ENCODE peak calls at places on chromosomes 4 and X, in four cellular contexts. D is prostate gland, Z is SK-N-SH, H is right lobe of liver. V is an unnamed sample.
A peak's percentile ranks its signal among the peaks of the same experiment; 100 is the strongest.

GRCh38 chr4:77819409-77819835 is 254 bp upstream of the CNOT6L start:
- DNase-seq in D (no peak), Z (peak; percentile 73), H (peak; percentile 77), V (peak; percentile 78)

GRCh38 chr4:164538061-164538460 is 215.9 kb upstream of the SMIM31 start:
- DNase-seq in D (no peak), Z (no peak), H (no peak), V (no peak)

GRCh38 chr4:34323549-34324325 is 1920.6 kb downstream of the ARAP2 start:
- DNase-seq in D (no peak), Z (no peak), H (no peak), V (no peak)

GRCh38 chr4:154335588-154335987 is 156.0 kb downstream of the DCHS2 start:
- DNase-seq in D (no peak), Z (no peak), H (no peak), V (no peak)

GRCh38 chr4:106854970-106855369 is 181.1 kb downstream of the DKK2 start:
- DNase-seq in D (no peak), Z (no peak), H (no peak), V (no peak)

GRCh38 chrX:56793533-56794320 is 64.7 kb downstream of the NBDY start:
- DNase-seq in D (no peak), Z (peak; percentile 0), H (peak; percentile 14), V (peak; percentile 28)

GRCh38 chr4:73275318-73275654 is 16.7 kb upstream of the ANKRD17 start:
- DNase-seq in D (peak; percentile 23), Z (no peak), H (no peak), V (no peak)

GRCh38 chrX:122866527-122866926 is 317.6 kb upstream of the GRIA3 start:
- DNase-seq in D (no peak), Z (no peak), H (no peak), V (no peak)

GRCh38 chrX:77572322-77572721 is 125.1 kb downstream of the FGF16 start:
- DNase-seq in D (no peak), Z (no peak), H (no peak), V (no peak)

GRCh38 chr4:20486433-20486832 is 213.8 kb upstream of the PACRGL start:
- DNase-seq in D (no peak), Z (no peak), H (no peak), V (no peak)

GRCh38 chrX:11533211-11533651 is 132.5 kb downstream of the ARHGAP6 start:
- DNase-seq in D (peak; percentile 5), Z (peak; percentile 60), H (no peak), V (no peak)

DNA sequence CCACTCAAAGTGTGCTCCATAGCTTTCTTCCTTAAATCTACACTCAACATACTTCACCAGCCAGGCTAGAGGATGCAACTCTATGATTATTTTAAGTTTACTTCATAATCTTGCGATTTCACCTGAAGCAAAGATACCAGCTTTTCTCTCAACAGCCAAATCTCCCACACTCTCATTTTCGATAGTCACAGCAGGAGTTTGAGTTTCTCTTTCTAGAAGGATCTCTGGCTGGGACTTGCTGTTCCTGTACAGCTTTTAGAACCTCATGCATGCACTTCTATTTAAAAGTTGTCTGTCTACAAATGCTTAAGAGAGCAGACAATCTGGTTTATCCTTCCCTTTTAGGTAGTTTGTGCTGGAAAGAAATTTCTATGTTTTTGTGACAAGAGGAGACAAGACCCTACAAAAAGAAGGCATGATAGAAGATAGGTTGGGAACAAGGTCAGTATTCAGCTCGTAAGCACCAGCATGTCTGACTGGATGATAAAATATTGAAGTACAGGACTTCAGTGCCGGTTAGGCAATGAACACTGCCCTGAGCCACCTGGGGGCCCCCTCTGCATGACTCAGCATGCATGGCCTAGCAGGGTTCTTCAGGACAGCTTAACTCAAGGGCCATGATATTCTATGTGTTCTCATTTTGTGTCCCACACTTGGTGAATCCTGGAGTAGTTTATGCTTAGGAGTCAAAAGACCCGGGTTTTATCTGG is 65.6 kb downstream of the ATXN3L start:
- DNase-seq in D (no peak), Z (no peak), H (no peak), V (no peak)
- TF ChIP-seq CTCF in D (no peak), Z (peak; percentile 32), H (no peak), V (no peak)

DNA sequence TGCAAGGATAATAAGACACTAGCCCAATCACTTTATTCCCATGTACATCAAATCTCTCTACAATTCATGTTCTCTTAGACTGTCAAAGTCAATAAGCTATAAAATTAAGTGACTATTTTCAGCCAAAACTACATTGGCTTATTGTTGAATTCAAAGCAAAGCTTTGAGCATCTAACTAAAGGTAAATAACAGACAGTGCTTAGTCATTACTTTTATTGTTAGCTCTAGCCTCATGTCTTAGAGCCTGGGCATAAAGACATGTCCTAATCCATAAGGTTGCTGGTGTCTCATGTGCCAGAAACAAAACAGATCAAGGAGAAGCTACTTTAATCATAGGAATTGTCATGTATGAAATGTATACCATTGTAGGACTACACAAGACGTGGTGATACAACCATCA is 103.1 kb upstream of the UNC5C start:
- DNase-seq in D (no peak), Z (no peak), H (no peak), V (no peak)
- H3K4me1 ChIP-seq in D (no peaks in the 10 kb centered on the region), Z (no peaks in the 10 kb centered on the region), H (no peaks in the 10 kb centered on the region), V (no peaks in the 10 kb centered on the region)

DNA sequence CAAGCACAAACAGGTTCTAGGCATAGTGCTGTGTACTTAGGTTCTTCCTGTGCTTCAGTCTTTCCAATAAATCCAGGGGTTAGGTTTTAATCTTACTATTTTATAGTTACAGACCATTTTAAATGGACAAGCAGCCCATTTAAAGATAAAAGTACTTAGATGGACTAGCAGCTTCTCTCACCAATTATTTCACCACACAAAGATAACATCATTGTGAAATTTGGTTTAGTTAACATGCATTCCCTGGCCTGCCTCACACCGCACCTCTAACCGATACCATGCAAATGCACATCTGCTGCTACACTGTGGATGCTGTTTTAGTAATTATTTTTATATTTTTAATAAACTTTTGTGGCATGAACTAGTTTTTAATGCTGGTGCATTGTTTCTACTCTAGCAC is 252.6 kb downstream of the RAPGEF2 start:
- DNase-seq in D (no peak), Z (no peak), H (no peak), V (no peak)
- H3K36me3 ChIP-seq in D (no peaks in the 10 kb centered on the region), Z (peaks cover 60% of the 10 kb centered on the region), H (peaks cover 85% of the 10 kb centered on the region), V (peaks cover 15% of the 10 kb centered on the region)

DNA sequence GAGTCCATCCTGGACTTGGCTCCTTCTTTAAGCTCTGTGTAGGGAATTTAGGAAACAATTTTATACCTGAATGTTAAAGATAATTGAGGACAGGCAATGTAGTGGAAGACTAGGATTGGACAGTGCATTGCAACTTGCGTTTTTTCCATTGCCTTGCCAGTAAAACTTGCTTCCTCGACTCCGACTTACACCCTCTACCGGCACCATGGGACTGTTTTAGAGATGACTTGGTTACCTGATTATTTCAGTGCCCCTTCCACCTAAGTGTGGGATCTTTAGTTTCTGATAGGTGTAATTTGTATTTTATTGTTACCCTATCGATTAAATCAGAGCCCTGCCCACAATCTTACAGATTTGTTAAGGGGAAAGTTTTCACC is 1.2 kb downstream of the PRPS1 start:
- DNase-seq in D (peak; percentile 7), Z (peak; percentile 25), H (no peak), V (no peak)
- TF ChIP-seq CTCF in D (no peak), Z (peak; percentile 39), H (no peak), V (no peak)

DNA sequence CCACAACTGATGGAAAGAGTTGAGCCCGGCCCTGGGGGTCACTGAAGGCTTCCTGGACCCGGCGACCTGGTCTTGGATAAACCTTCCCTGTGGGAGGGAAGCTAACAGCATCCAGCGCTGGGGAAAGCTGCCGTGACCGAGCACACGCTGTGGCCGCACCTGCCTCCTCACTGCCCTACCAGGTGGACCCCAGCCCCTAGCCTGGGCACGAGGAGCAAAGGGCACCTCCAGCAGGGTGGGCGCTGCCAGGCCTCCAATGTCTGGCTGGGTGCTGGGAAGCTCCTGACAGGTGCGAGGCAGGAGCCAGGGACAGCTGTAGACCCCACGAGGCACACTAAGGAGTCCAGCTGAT is 7.9 kb downstream of the TADA2B start:
- DNase-seq in D (no peak), Z (no peak), H (no peak), V (no peak)
- H3K4me1 ChIP-seq in D (peaks cover 4% of the 10 kb centered on the region), Z (peaks cover 4% of the 10 kb centered on the region), H (no peaks in the 10 kb centered on the region), V (peaks cover 5% of the 10 kb centered on the region)

GRCh38 chrX:41339148-41339547 is 5.2 kb downstream of the DDX3X start:
- DNase-seq in D (no peak), Z (no peak), H (no peak), V (no peak)

GRCh38 chrX:41338422-41338821 is 4.5 kb downstream of the DDX3X start:
- DNase-seq in D (no peak), Z (no peak), H (no peak), V (no peak)

GRCh38 chrX:41335590-41336331 is 1.8 kb downstream of the DDX3X start:
- DNase-seq in D (no peak), Z (no peak), H (no peak), V (no peak)

GRCh38 chrX:41336447-41336846 is 2.5 kb downstream of the DDX3X start:
- DNase-seq in D (no peak), Z (no peak), H (no peak), V (no peak)

GRCh38 chrX:41337140-41337539 is 3.2 kb downstream of the DDX3X start:
- DNase-seq in D (no peak), Z (no peak), H (no peak), V (no peak)
- H3K36me3 ChIP-seq in D (no peaks in the 10 kb centered on the region), Z (peaks cover 45% of the 10 kb centered on the region), H (peaks cover 40% of the 10 kb centered on the region), V (peaks cover 8% of the 10 kb centered on the region)

DNA sequence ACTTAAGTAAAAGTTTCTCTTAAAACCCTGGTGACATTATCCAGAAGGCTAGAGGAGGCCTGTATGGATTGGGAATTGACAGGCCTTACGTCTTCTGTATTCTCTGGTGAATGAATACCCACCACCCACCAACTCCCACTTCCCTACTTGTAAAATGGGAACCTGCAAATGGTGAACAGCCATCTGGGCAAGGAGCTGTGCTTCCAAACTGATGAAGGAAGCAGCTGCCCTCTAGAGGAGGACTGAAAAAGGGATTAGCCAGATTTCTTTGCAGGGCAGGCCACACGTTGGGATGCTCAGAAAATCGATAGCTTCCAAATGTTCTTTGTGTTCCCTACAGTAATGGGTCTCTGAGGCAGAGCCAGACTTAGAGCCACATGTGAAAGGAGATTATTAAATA is 39.3 kb upstream of the LPAR4 start:
- DNase-seq in D (no peak), Z (peak; percentile 1), H (no peak), V (no peak)
- TF ChIP-seq CTCF in D (no peak), Z (peak; percentile 65), H (peak; percentile 64), V (no peak)

V was measured in lung.